ENCODE peak calls at places on chromosomes 11 and 22, in seven cellular contexts. Q is cardiac fibroblast; C is mammary epithelial cell; K is body of pancreas; B is CD4-positive, alpha-beta T cell; D is PC-3; L is nephron progenitor cell. O is an unnamed sample.

GRCh38 chr11:35190804-35191348 is 51.9 kb downstream of the CD44 start:
- DNase-seq in Q (no peak), C (no peak), K (no peak), B (no peak), D (no peak), L (no peak), O (no peak)

GRCh38 chr11:17719940-17720795 is 797 bp downstream of the MYOD1 start:
- DNase-seq in Q (peak), C (no peak), K (no peak), B (no peak), D (no peak), L (peak), O (no peak)

GRCh38 chr11:10528121-10528520 is 12.9 kb downstream of the RNF141 start:
- DNase-seq in Q (no peak), C (no peak), K (no peak), B (no peak), D (no peak), L (no peak), O (no peak)

GRCh38 chr11:86814775-86815174 is 14.4 kb downstream of the PRSS23 start:
- DNase-seq in Q (peak), C (no peak), K (no peak), B (no peak), D (peak), L (no peak), O (no peak)

GRCh38 chr11:116217006-116217405 is 555.8 kb downstream of the BUD13 start:
- DNase-seq in Q (peak), C (peak), K (peak), B (no peak), D (peak), L (no peak), O (no peak)

GRCh38 chr11:44923796-44924195 is 26.9 kb downstream of the TP53I11 start:
- DNase-seq in Q (no peak), C (no peak), K (no peak), B (no peak), D (no peak), L (no peak), O (no peak)

GRCh38 chr11:85737738-85738137 is 51.7 kb upstream of the CCDC89 start:
- DNase-seq in Q (no peak), C (no peak), K (no peak), B (no peak), D (peak), L (no peak), O (no peak)

GRCh38 chr22:47232197-47232596 is 469.7 kb downstream of the TBC1D22A start:
- DNase-seq in Q (no peak), C (no peak), K (no peak), B (no peak), D (no peak), L (no peak), O (no peak)

GRCh38 chr22:29334696-29335344 is 19.3 kb upstream of the RASL10A start:
- DNase-seq in Q (no peak), C (no peak), K (no peak), B (no peak), D (peak), L (no peak), O (no peak)

GRCh38 chr11:120526241-120526640 is 14.7 kb downstream of the GRIK4 start:
- DNase-seq in Q (no peak), C (no peak), K (no peak), B (no peak), D (no peak), L (no peak), O (no peak)
- TF ChIP-seq CTCF in Q (no peak), C (no peak), K (no peak), B (no peak), D (no peak), L (no peak), O (no peak)

DNA sequence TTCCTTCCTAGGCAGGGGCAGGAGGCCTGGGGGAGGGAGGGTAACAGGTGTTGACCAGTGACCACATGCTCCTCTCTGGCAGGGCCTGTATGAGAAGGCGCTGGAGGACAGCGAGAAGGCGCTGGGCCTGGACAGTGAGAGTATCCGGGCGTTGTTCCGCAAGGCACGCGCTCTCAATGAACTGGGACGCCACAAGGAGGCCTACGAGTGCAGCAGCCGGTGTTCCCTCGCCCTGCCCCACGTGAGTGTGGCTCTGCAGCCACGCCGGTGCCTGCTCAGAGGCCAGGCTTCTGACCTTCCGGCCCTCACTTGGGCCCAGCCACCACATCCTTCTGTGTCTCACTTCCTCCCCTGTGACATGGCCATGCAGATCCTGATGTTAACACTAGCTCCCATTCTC is 25.8 kb downstream of the ZC3H7B start:
- DNase-seq in Q (no peak), C (no peak), K (no peak), B (no peak), D (no peak), L (no peak), O (no peak)
- TF ChIP-seq CTCF in Q (no peak), C (no peak), K (no peak), B (no peak), D (no peak), L (no peak), O (no peak)

GRCh38 chr11:119167933-119168332 is 592 bp upstream of the NLRX1 start:
- DNase-seq in Q (no peak), C (peak), K (no peak), B (no peak), D (peak), L (no peak), O (no peak)
- TF ChIP-seq CTCF in Q (no peak), C (no peak), K (no peak), B (no peak), D (no peak), L (no peak), O (no peak)

DNA sequence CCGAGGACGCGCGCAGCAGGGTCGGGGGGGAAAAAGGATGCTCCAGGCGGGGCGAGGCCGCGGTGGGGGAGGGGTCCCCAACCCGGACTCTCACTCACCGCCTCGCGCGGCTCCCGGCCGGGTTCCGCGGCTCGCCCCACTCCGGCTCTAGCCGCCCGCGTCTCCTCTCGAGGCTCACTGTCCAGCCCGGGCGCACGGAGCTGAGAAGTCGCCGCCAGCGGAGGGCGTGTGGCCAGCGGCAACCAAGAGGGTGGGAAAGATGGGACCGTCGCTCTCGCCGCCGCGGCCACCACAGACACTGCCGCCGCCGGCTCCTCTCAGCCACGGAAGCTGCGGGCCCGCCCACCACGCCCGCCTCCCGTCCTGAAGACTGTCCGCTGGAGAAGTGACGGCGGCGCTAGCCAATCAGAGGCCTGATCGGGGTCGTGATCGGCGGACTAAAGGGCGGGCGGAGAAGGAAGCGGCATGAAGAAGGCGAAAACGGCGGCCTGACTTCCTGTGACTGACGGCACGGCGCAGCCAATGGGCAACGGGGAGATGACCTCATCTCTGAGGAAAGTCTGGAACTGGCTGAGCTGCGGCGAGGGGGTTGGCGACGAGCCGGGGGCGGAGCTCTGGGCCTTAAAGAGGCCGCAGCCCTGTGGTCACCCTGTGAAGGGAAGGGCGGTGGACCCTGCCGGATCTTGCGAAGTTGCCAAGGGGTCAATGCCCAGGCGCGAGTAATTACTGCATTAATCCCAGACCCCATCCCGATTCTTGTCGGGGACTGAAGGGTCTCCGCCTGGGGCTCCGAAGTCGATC is at the start of gene MRTFA:
- DNase-seq in Q (peak), C (peak), K (peak), B (peak), D (peak), L (peak), O (peak)
- TF ChIP-seq CTCF in Q (no peak), C (no peak), K (no peak), B (no peak), D (no peak), L (no peak), O (no peak)

O was measured in progenitor cell of endocrine pancreas.